ENCODE peak calls at places on chromosomes 7 and 10, in ten cellular contexts. E, K, X, P, Q, H, F, A, C and O are unnamed samples.

GRCh38 chr10:72889391-72889831 is 4.1 kb upstream of the OIT3 start:
- DNase-seq in C (no peak), E (no peak), P (no peak), K (no peak), H (no peak), Q (no peak), F (no peak), A (peak), X (no peak), O (no peak)

GRCh38 chr10:689433-690226 is at the start of gene DIP2C:
- DNase-seq in X (peak), K (no peak), C (peak), F (no peak), Q (peak), P (peak), A (peak), E (peak), H (peak), O (peak)

GRCh38 chr7:115037128-115037802 is 115.4 kb downstream of the MDFIC start:
- DNase-seq in E (no peak), X (no peak), Q (no peak), F (no peak), K (no peak), A (no peak), H (no peak), P (no peak), C (no peak), O (no peak)

GRCh38 chr10:32328499-32328898 is 18.5 kb downstream of the EPC1 start:
- DNase-seq in C (no peak), E (no peak), H (no peak), F (no peak), K (no peak), Q (no peak), P (no peak), A (no peak), X (no peak), O (no peak)

GRCh38 chr10:97176226-97176625 is 9.5 kb downstream of the SLIT1 start:
- DNase-seq in Q (no peak), E (no peak), H (no peak), A (no peak), P (no peak), X (no peak), C (no peak), F (no peak), K (no peak), O (no peak)

GRCh38 chr10:77925410-77925794 is 1.2 kb downstream of the DLG5 start:
- DNase-seq in Q (no peak), C (peak), K (no peak), A (peak), X (no peak), F (no peak), H (peak), P (no peak), E (peak), O (peak)

GRCh38 chr10:123117644-123118409 is 17.9 kb upstream of the HMX3 start:
- DNase-seq in K (no peak), C (no peak), Q (no peak), X (no peak), P (no peak), F (no peak), E (no peak), A (no peak), H (no peak), O (no peak)

GRCh38 chr10:79275431-79275851 is 71.8 kb upstream of the PPIF start:
- DNase-seq in Q (no peak), E (no peak), F (no peak), P (no peak), H (no peak), K (no peak), C (no peak), A (no peak), X (no peak), O (no peak)

GRCh38 chr7:112110175-112110574 is 96.0 kb downstream of the DOCK4 start:
- DNase-seq in P (no peak), F (no peak), E (no peak), C (no peak), H (no peak), X (no peak), K (no peak), Q (no peak), A (no peak), O (no peak)

GRCh38 chr7:112116894-112117293 is 89.3 kb downstream of the DOCK4 start:
- DNase-seq in A (no peak), K (no peak), H (no peak), Q (no peak), E (no peak), F (no peak), X (no peak), P (no peak), C (no peak), O (no peak)

GRCh38 chr7:112108984-112109383 is 97.2 kb downstream of the DOCK4 start:
- DNase-seq in H (no peak), A (no peak), P (no peak), F (no peak), E (no peak), K (no peak), Q (no peak), C (no peak), X (no peak), O (no peak)

GRCh38 chr7:112110651-112111050 is 95.5 kb downstream of the DOCK4 start:
- DNase-seq in K (no peak), F (no peak), E (no peak), P (no peak), H (no peak), C (no peak), Q (no peak), X (no peak), A (no peak), O (no peak)

DNA sequence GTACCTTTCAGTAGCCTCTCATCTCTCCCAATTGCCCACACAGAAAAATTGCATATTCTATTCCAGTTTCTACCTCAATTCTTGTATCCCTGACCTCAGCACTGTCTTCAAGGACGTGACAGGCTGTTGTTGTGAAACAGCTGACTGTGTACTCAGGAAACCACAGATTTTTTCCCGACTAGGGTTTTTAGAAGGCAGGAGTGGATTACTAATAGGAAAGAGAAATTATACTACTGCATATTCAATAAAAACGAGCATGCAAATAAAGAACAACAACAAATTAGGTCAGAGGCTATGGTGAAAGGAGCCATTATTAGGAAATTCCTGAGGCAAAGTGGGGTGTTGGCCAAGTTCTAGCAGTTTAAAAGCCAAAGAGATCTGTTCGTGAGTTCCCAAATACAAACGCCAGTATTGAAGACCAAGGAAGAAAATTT is 93.4 kb downstream of the DOCK4 start:
- DNase-seq in P (no peak), Q (no peak), H (peak), A (peak), E (peak), X (no peak), K (no peak), F (no peak), C (no peak), O (no peak)
- TF ChIP-seq POLR2A in P (no peak), Q (no peak), H (no peak), A (no peak), E (no peak), X (no peak), K (no peak), F (no peak), C (no peak), O (no peak)

GRCh38 chr10:71767420-71768035 is 5.8 kb downstream of the VSIR start:
- DNase-seq in E (peak), H (peak), Q (no peak), X (peak), P (peak), A (no peak), C (no peak), K (no peak), F (no peak), O (peak)
- TF ChIP-seq POLR2A in E (no peak), H (no peak), Q (no peak), X (no peak), P (peak), A (no peak), C (no peak), K (no peak), F (no peak), O (no peak)

GRCh38 chr7:4789194-4790077 is 14.0 kb downstream of the AP5Z1 start:
- DNase-seq in K (no peak), F (no peak), Q (no peak), X (no peak), C (no peak), P (no peak), A (no peak), E (no peak), H (no peak), O (no peak)
- TF ChIP-seq POLR2A in K (no peak), F (no peak), Q (no peak), X (no peak), C (no peak), P (no peak), A (no peak), E (no peak), H (no peak), O (no peak)

GRCh38 chr7:44847920-44848634 is at the start of gene H2AZ2:
- DNase-seq in Q (peak), X (peak), K (peak), A (peak), H (peak), F (peak), C (peak), E (peak), P (peak), O (peak)
- TF ChIP-seq POLR2A in Q (peak), X (peak), K (peak), A (peak), H (peak), F (peak), C (peak), E (peak), P (peak), O (peak)

DNA sequence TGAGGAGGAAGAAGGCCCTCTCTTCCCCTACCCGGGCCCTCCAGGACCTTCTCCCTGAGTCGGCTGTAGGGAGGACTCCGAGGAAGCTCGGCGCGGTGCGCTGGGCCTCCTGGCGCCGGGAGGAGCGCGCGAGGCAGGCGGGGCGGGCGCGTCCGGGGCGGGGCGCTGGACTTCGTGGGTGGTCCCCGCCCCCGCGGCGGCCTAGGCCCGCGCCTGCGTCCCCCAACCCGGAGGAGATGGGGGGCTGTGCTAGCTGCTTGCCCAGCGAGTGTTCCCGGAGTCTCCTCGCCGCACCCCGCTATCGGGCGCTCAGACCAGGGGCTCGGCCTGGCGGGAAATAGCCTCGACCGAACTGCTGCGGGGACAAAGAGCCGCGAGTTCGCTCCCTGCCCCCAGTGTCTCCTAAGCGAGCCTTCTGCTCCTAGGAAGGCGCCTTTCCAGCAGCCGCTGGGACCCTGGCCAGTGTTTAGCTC is 19.2 kb upstream of the SMO start:
- DNase-seq in A (no peak), H (peak), Q (no peak), P (peak), X (no peak), K (no peak), C (peak), E (peak), F (peak), O (no peak)
- TF ChIP-seq POLR2A in A (no peak), H (no peak), Q (no peak), P (no peak), X (no peak), K (no peak), C (no peak), E (no peak), F (no peak), O (no peak)

GRCh38 chr7:55992346-55992745 is 28.0 kb downstream of the NIPSNAP2 start:
- DNase-seq in H (no peak), Q (no peak), A (no peak), C (no peak), E (no peak), P (no peak), X (no peak), K (no peak), F (no peak), O (no peak)

DNA sequence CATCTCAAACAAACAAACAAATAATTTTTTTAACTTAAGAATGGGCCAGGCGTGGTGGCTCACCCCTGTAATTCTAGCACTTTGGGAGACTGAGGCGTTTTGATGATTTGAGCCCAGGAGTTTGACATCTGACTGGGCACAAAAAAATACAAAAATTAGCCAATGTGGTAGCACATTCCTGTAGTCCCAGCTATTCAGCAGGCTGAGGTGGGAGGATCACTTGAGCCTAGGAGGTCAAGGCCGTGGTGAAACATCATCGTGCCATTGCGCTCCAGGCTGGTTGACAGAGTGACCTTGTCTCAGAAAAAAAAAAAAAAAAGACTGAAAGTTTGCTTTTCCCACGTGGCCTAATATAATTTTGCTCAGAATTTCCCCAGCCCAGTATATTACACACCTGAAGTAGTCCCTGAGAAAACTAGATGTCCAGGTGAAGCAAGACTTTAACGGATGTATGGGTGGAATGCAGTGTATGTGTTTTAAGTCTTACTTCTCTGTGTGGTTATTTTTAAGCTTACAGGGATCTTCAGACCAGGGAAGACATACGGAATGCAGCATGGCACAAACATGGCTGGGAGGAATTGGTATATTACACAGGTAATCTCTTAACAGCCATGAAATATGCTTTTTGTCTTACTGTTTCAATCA is 32.6 kb downstream of the NIPSNAP2 start:
- DNase-seq in F (no peak), A (no peak), E (no peak), C (no peak), X (peak), P (no peak), Q (no peak), K (no peak), H (no peak), O (no peak)
- TF ChIP-seq POLR2A in F (no peak), A (no peak), E (no peak), C (no peak), X (no peak), P (no peak), Q (no peak), K (no peak), H (no peak), O (no peak)

GRCh38 chr7:3201937-3202715 is 98.9 kb upstream of the SDK1 start:
- DNase-seq in P (no peak), E (no peak), F (no peak), Q (peak), H (no peak), C (peak), A (no peak), K (no peak), X (no peak), O (no peak)
- TF ChIP-seq POLR2A in P (no peak), E (no peak), F (no peak), Q (no peak), H (no peak), C (no peak), A (no peak), K (no peak), X (no peak), O (no peak)

GRCh38 chr10:69089638-69090599 is 2.0 kb downstream of the SRGN start:
- DNase-seq in Q (no peak), P (peak), X (no peak), H (no peak), F (peak), E (no peak), C (no peak), K (no peak), A (peak), O (no peak)
- TF ChIP-seq POLR2A in Q (no peak), P (peak), X (no peak), H (no peak), F (peak), E (no peak), C (peak), K (peak), A (no peak), O (no peak)

DNA sequence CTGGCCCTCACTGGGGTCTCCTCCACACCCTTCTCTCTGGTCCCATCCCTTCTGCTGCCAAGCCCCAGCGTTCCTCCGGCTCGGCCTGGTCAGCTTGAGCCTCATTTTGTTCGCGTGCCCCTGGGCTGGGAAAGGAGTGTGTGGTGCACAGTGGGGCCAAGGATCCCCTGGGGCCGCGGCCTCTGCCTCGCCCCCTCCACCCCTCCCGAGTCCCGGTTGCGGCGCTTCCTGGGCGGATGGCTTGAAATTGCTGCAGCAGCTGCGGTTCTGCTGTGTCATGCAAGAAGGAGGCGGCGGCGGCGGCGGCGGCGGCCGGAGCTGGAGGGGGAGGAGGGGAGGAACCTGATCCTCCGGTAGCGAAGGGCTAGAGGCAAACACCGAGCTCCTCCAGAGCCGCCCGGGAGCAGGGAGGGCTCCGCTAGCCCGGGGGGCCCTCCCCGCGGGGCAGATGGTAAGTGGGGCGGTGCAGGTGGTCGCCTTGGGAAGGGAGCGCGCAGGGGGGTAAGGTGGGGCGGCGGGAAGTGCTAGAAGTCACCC is 217.9 kb upstream of the MKLN1 start:
- DNase-seq in X (peak), F (peak), K (peak), E (peak), C (peak), A (peak), H (peak), Q (peak), P (peak), O (peak)
- TF ChIP-seq POLR2A in X (peak), F (peak), K (peak), E (peak), C (peak), A (peak), H (peak), Q (peak), P (peak), O (no peak)